ENCODE peak calls at places on chromosomes 12 and 14, in ten cellular contexts. R is omental fat pad, O is progenitor cell of endocrine pancreas, M is right atrium auricular region, I is cerebellum, J is A673, K is choroid plexus epithelial cell, Q is GM04504, N is GM12892, W is MM.1S. V is an unnamed sample.

GRCh38 chr14:25086817-25087396 is 37.0 kb upstream of the STXBP6 start:
- DNase-seq in R (no peak), O (no peak), M (no peak), I (no peak), J (no peak), K (no peak), Q (no peak), N (no peak), W (no peak), V (no peak)

GRCh38 chr12:128816643-128816920 is 7.2 kb downstream of the SLC15A4 start:
- DNase-seq in R (no peak), O (no peak), M (no peak), I (no peak), J (no peak), K (no peak), Q (no peak), N (no peak), W (no peak), V (no peak)

GRCh38 chr12:39919790-39920189 is 186.1 kb downstream of the SLC2A13 start:
- DNase-seq in R (no peak), O (no peak), M (no peak), I (no peak), J (no peak), K (no peak), Q (no peak), N (no peak), W (no peak), V (no peak)

GRCh38 chr12:123143753-123144461 is 7.0 kb downstream of the PITPNM2 start:
- DNase-seq in R (no peak), O (no peak), M (no peak), I (no peak), J (no peak), K (no peak), Q (no peak), N (no peak), W (no peak), V (no peak)

GRCh38 chr14:101072945-101073597 is 169.5 kb upstream of the RTL1 start:
- DNase-seq in R (peak), O (peak), M (peak), I (peak), J (peak), K (peak), Q (peak), N (no peak), W (peak), V (peak)

GRCh38 chr14:35855886-35856481 is 29.8 kb downstream of the BRMS1L start:
- DNase-seq in R (no peak), O (no peak), M (no peak), I (peak), J (peak), K (no peak), Q (no peak), N (peak), W (peak), V (no peak)

GRCh38 chr12:108850854-108851573 is 6.4 kb downstream of the SSH1 start:
- DNase-seq in R (no peak), O (no peak), M (peak), I (no peak), J (peak), K (peak), Q (no peak), N (peak), W (no peak), V (peak)

GRCh38 chr12:27383429-27384260 is 51.0 kb downstream of the BMAL2 start:
- DNase-seq in R (peak), O (peak), M (peak), I (peak), J (peak), K (peak), Q (peak), N (peak), W (peak), V (peak)

GRCh38 chr12:96069511-96070231 is 34.3 kb upstream of the LTA4H start:
- DNase-seq in R (no peak), O (no peak), M (no peak), I (no peak), J (peak), K (no peak), Q (no peak), N (no peak), W (no peak), V (no peak)

GRCh38 chr12:100128509-100128908 is 14.2 kb downstream of the BLTP3B start:
- DNase-seq in R (no peak), O (no peak), M (no peak), I (no peak), J (peak), K (peak), Q (no peak), N (no peak), W (no peak), V (peak)

GRCh38 chr14:30569216-30569902 is 10.4 kb downstream of the G2E3 start:
- DNase-seq in R (no peak), O (no peak), M (no peak), I (no peak), J (no peak), K (no peak), Q (no peak), N (no peak), W (no peak), V (no peak)

GRCh38 chr12:56086096-56086495 is 6.1 kb downstream of the ERBB3 start:
- DNase-seq in R (no peak), O (no peak), M (no peak), I (no peak), J (no peak), K (no peak), Q (no peak), N (no peak), W (no peak), V (no peak)

GRCh38 chr12:85725991-85726390 is 110.2 kb downstream of the RASSF9 start:
- DNase-seq in R (no peak), O (no peak), M (no peak), I (peak), J (peak), K (peak), Q (no peak), N (no peak), W (no peak), V (no peak)

GRCh38 chr12:110349521-110350151 is 53.9 kb downstream of the ANAPC7 start:
- DNase-seq in R (no peak), O (no peak), M (no peak), I (peak), J (peak), K (no peak), Q (no peak), N (no peak), W (no peak), V (no peak)

GRCh38 chr12:19273482-19274330 is 144.2 kb downstream of the PLEKHA5 start:
- DNase-seq in R (peak), O (no peak), M (peak), I (no peak), J (peak), K (peak), Q (peak), N (no peak), W (no peak), V (peak)

GRCh38 chr14:61528591-61529021 is 166.7 kb upstream of the HIF1A start:
- DNase-seq in R (no peak), O (no peak), M (no peak), I (no peak), J (no peak), K (peak), Q (peak), N (no peak), W (no peak), V (peak)

GRCh38 chr12:108831309-108831991 is 25.9 kb downstream of the SSH1 start:
- DNase-seq in R (no peak), O (no peak), M (no peak), I (no peak), J (no peak), K (no peak), Q (no peak), N (no peak), W (peak), V (no peak)

GRCh38 chr12:45644521-45644920 is 85.0 kb upstream of the ARID2 start:
- DNase-seq in R (no peak), O (no peak), M (no peak), I (no peak), J (peak), K (peak), Q (no peak), N (no peak), W (peak), V (peak)

GRCh38 chr12:54258286-54258685 is 21.6 kb downstream of the CBX5 start:
- DNase-seq in R (no peak), O (no peak), M (no peak), I (no peak), J (peak), K (peak), Q (no peak), N (no peak), W (no peak), V (peak)

GRCh38 chr14:95418858-95419257 is 97.6 kb downstream of the SYNE3 start:
- DNase-seq in R (no peak), O (no peak), M (no peak), I (no peak), J (no peak), K (no peak), Q (no peak), N (no peak), W (no peak), V (no peak)

GRCh38 chr12:111598637-111599458 is at the start of gene ATXN2:
- DNase-seq in R (no peak), O (peak), M (no peak), I (peak), J (peak), K (peak), Q (peak), N (peak), W (peak), V (peak)

GRCh38 chr14:70645892-70646291 is 4.2 kb downstream of the TTC9 start:
- DNase-seq in R (no peak), O (no peak), M (no peak), I (no peak), J (no peak), K (no peak), Q (no peak), N (no peak), W (no peak), V (no peak)

GRCh38 chr12:98232753-98233385 is 282.5 kb upstream of the TMPO start:
- DNase-seq in R (no peak), O (no peak), M (no peak), I (no peak), J (no peak), K (no peak), Q (no peak), N (no peak), W (no peak), V (no peak)

GRCh38 chr14:54632452-54632851 is 65.5 kb downstream of the SAMD4A start:
- DNase-seq in R (no peak), O (no peak), M (no peak), I (no peak), J (no peak), K (no peak), Q (no peak), N (no peak), W (no peak), V (no peak)

GRCh38 chr12:117760990-117761389 is 207.8 kb downstream of the KSR2 start:
- DNase-seq in R (no peak), O (no peak), M (no peak), I (no peak), J (no peak), K (no peak), Q (no peak), N (no peak), W (no peak), V (no peak)

V was measured in fibroblast of villous mesenchyme.